ENCODE peak calls at places on chromosomes 5 and 9, in eight cellular contexts. One of them, this sample, is unnamed.

GRCh38 chr9:121861501-121862180 is 210.2 kb downstream of the DAB2IP start:
- DNase-seq in activated effector memory CD4-positive, alpha-beta T cell treated with anti-CD3 and anti-CD28 coated beads, Interleukin-2, amount 50 U/mL, for 16 hours: no peak
- DNase-seq in fibroblast of mammary gland: peak
- DNase-seq in HEK293T: peak
- DNase-seq in T-helper 1 cell: no peak
- DNase-seq in coronary artery: peak
- DNase-seq in cerebellar cortex: peak
- DNase-seq in stimulated activated CD8-positive, alpha-beta memory T cell treated with anti-CD3 and anti-CD28 coated beads, Interleukin-4, amount 100 ng/mL, for 24 hours: no peak
- DNase-seq in this sample: no peak

GRCh38 chr5:93189707-93190120 is 391.3 kb downstream of the NR2F1-AS1 start:
- DNase-seq in activated effector memory CD4-positive, alpha-beta T cell treated with anti-CD3 and anti-CD28 coated beads, Interleukin-2, amount 50 U/mL, for 16 hours: no peak
- DNase-seq in fibroblast of mammary gland: peak
- DNase-seq in HEK293T: no peak
- DNase-seq in T-helper 1 cell: no peak
- DNase-seq in coronary artery: no peak
- DNase-seq in cerebellar cortex: no peak
- DNase-seq in stimulated activated CD8-positive, alpha-beta memory T cell treated with anti-CD3 and anti-CD28 coated beads, Interleukin-4, amount 100 ng/mL, for 24 hours: no peak
- DNase-seq in this sample: no peak

GRCh38 chr5:57598756-57599155 is 116.1 kb upstream of the ACTBL2 start:
- DNase-seq in activated effector memory CD4-positive, alpha-beta T cell treated with anti-CD3 and anti-CD28 coated beads, Interleukin-2, amount 50 U/mL, for 16 hours: no peak
- DNase-seq in fibroblast of mammary gland: peak
- DNase-seq in HEK293T: no peak
- DNase-seq in T-helper 1 cell: no peak
- DNase-seq in coronary artery: no peak
- DNase-seq in cerebellar cortex: no peak
- DNase-seq in stimulated activated CD8-positive, alpha-beta memory T cell treated with anti-CD3 and anti-CD28 coated beads, Interleukin-4, amount 100 ng/mL, for 24 hours: no peak
- DNase-seq in this sample: no peak

GRCh38 chr9:16794871-16795639 is 75.4 kb downstream of the BNC2 start:
- DNase-seq in activated effector memory CD4-positive, alpha-beta T cell treated with anti-CD3 and anti-CD28 coated beads, Interleukin-2, amount 50 U/mL, for 16 hours: no peak
- DNase-seq in fibroblast of mammary gland: peak
- DNase-seq in HEK293T: no peak
- DNase-seq in T-helper 1 cell: no peak
- DNase-seq in coronary artery: peak
- DNase-seq in cerebellar cortex: no peak
- DNase-seq in stimulated activated CD8-positive, alpha-beta memory T cell treated with anti-CD3 and anti-CD28 coated beads, Interleukin-4, amount 100 ng/mL, for 24 hours: no peak
- DNase-seq in this sample: no peak

GRCh38 chr5:53479045-53479655 is 1.3 kb upstream of the FST start:
- DNase-seq in activated effector memory CD4-positive, alpha-beta T cell treated with anti-CD3 and anti-CD28 coated beads, Interleukin-2, amount 50 U/mL, for 16 hours: no peak
- DNase-seq in fibroblast of mammary gland: no peak
- DNase-seq in HEK293T: no peak
- DNase-seq in T-helper 1 cell: no peak
- DNase-seq in coronary artery: no peak
- DNase-seq in cerebellar cortex: no peak
- DNase-seq in stimulated activated CD8-positive, alpha-beta memory T cell treated with anti-CD3 and anti-CD28 coated beads, Interleukin-4, amount 100 ng/mL, for 24 hours: no peak
- DNase-seq in this sample: no peak

GRCh38 chr9:130694205-130694604 is 625 bp downstream of the EXOSC2 start:
- DNase-seq in activated effector memory CD4-positive, alpha-beta T cell treated with anti-CD3 and anti-CD28 coated beads, Interleukin-2, amount 50 U/mL, for 16 hours: no peak
- DNase-seq in fibroblast of mammary gland: no peak
- DNase-seq in HEK293T: no peak
- DNase-seq in T-helper 1 cell: no peak
- DNase-seq in coronary artery: no peak
- DNase-seq in cerebellar cortex: no peak
- DNase-seq in stimulated activated CD8-positive, alpha-beta memory T cell treated with anti-CD3 and anti-CD28 coated beads, Interleukin-4, amount 100 ng/mL, for 24 hours: no peak
- DNase-seq in this sample: no peak

GRCh38 chr9:95383198-95383673 is 65.7 kb upstream of the FANCC start:
- DNase-seq in activated effector memory CD4-positive, alpha-beta T cell treated with anti-CD3 and anti-CD28 coated beads, Interleukin-2, amount 50 U/mL, for 16 hours: no peak
- DNase-seq in fibroblast of mammary gland: peak
- DNase-seq in HEK293T: no peak
- DNase-seq in T-helper 1 cell: no peak
- DNase-seq in coronary artery: no peak
- DNase-seq in cerebellar cortex: no peak
- DNase-seq in stimulated activated CD8-positive, alpha-beta memory T cell treated with anti-CD3 and anti-CD28 coated beads, Interleukin-4, amount 100 ng/mL, for 24 hours: no peak
- DNase-seq in this sample: no peak

GRCh38 chr9:129111143-129111761 is at the start of gene PTPA:
- DNase-seq in activated effector memory CD4-positive, alpha-beta T cell treated with anti-CD3 and anti-CD28 coated beads, Interleukin-2, amount 50 U/mL, for 16 hours: peak
- DNase-seq in fibroblast of mammary gland: peak
- DNase-seq in HEK293T: peak
- DNase-seq in T-helper 1 cell: peak
- DNase-seq in coronary artery: peak
- DNase-seq in cerebellar cortex: peak
- DNase-seq in stimulated activated CD8-positive, alpha-beta memory T cell treated with anti-CD3 and anti-CD28 coated beads, Interleukin-4, amount 100 ng/mL, for 24 hours: peak
- DNase-seq in this sample: peak

GRCh38 chr5:64838376-64838775 is 69.6 kb downstream of the CWC27 start:
- DNase-seq in activated effector memory CD4-positive, alpha-beta T cell treated with anti-CD3 and anti-CD28 coated beads, Interleukin-2, amount 50 U/mL, for 16 hours: no peak
- DNase-seq in fibroblast of mammary gland: peak
- DNase-seq in HEK293T: no peak
- DNase-seq in T-helper 1 cell: no peak
- DNase-seq in coronary artery: no peak
- DNase-seq in cerebellar cortex: no peak
- DNase-seq in stimulated activated CD8-positive, alpha-beta memory T cell treated with anti-CD3 and anti-CD28 coated beads, Interleukin-4, amount 100 ng/mL, for 24 hours: no peak
- DNase-seq in this sample: no peak

GRCh38 chr5:53130206-53130605 is 20.6 kb upstream of the MOCS2 start:
- DNase-seq in activated effector memory CD4-positive, alpha-beta T cell treated with anti-CD3 and anti-CD28 coated beads, Interleukin-2, amount 50 U/mL, for 16 hours: no peak
- DNase-seq in fibroblast of mammary gland: peak
- DNase-seq in HEK293T: no peak
- DNase-seq in T-helper 1 cell: no peak
- DNase-seq in coronary artery: no peak
- DNase-seq in cerebellar cortex: no peak
- DNase-seq in stimulated activated CD8-positive, alpha-beta memory T cell treated with anti-CD3 and anti-CD28 coated beads, Interleukin-4, amount 100 ng/mL, for 24 hours: no peak
- DNase-seq in this sample: no peak

GRCh38 chr5:134844252-134844651 is 1.5 kb upstream of the C5orf24 start:
- DNase-seq in activated effector memory CD4-positive, alpha-beta T cell treated with anti-CD3 and anti-CD28 coated beads, Interleukin-2, amount 50 U/mL, for 16 hours: no peak
- DNase-seq in fibroblast of mammary gland: no peak
- DNase-seq in HEK293T: no peak
- DNase-seq in T-helper 1 cell: no peak
- DNase-seq in coronary artery: no peak
- DNase-seq in cerebellar cortex: no peak
- DNase-seq in stimulated activated CD8-positive, alpha-beta memory T cell treated with anti-CD3 and anti-CD28 coated beads, Interleukin-4, amount 100 ng/mL, for 24 hours: no peak
- DNase-seq in this sample: no peak

GRCh38 chr9:22107202-22107601 is 98.1 kb upstream of the CDKN2B start:
- DNase-seq in activated effector memory CD4-positive, alpha-beta T cell treated with anti-CD3 and anti-CD28 coated beads, Interleukin-2, amount 50 U/mL, for 16 hours: no peak
- DNase-seq in fibroblast of mammary gland: no peak
- DNase-seq in HEK293T: no peak
- DNase-seq in T-helper 1 cell: no peak
- DNase-seq in coronary artery: no peak
- DNase-seq in cerebellar cortex: no peak
- DNase-seq in stimulated activated CD8-positive, alpha-beta memory T cell treated with anti-CD3 and anti-CD28 coated beads, Interleukin-4, amount 100 ng/mL, for 24 hours: no peak
- DNase-seq in this sample: no peak

GRCh38 chr9:93875330-93875729 is 79.8 kb downstream of the BARX1 start:
- DNase-seq in activated effector memory CD4-positive, alpha-beta T cell treated with anti-CD3 and anti-CD28 coated beads, Interleukin-2, amount 50 U/mL, for 16 hours: no peak
- DNase-seq in fibroblast of mammary gland: no peak
- DNase-seq in HEK293T: no peak
- DNase-seq in T-helper 1 cell: no peak
- DNase-seq in coronary artery: no peak
- DNase-seq in cerebellar cortex: no peak
- DNase-seq in stimulated activated CD8-positive, alpha-beta memory T cell treated with anti-CD3 and anti-CD28 coated beads, Interleukin-4, amount 100 ng/mL, for 24 hours: no peak
- DNase-seq in this sample: no peak

GRCh38 chr9:97938081-97938644 is at the start of gene HEMGN:
- DNase-seq in activated effector memory CD4-positive, alpha-beta T cell treated with anti-CD3 and anti-CD28 coated beads, Interleukin-2, amount 50 U/mL, for 16 hours: peak
- DNase-seq in fibroblast of mammary gland: no peak
- DNase-seq in HEK293T: no peak
- DNase-seq in T-helper 1 cell: peak
- DNase-seq in coronary artery: no peak
- DNase-seq in cerebellar cortex: no peak
- DNase-seq in stimulated activated CD8-positive, alpha-beta memory T cell treated with anti-CD3 and anti-CD28 coated beads, Interleukin-4, amount 100 ng/mL, for 24 hours: no peak
- DNase-seq in this sample: peak

This sample was measured in Jurkat, Clone E6-1.